ENCODE peak calls at places on chromosomes 7 and 10, in four cellular contexts. G is IMR-90; T is activated naive CD8-positive, alpha-beta T cell treated with anti-CD3 and anti-CD28 coated beads, Interleukin-2, amount 10 ng/mL, durations not matched to agents 7 days and 5 days; W is A549. N is an unnamed sample.

GRCh38 chr10:68156373-68157185 is 47.3 kb downstream of the MYPN start:
- ATAC-seq in G (peak), W (no peak), T (no peak), N (peak)

GRCh38 chr7:82317257-82317721 is 126.3 kb downstream of the CACNA2D1 start:
- ATAC-seq in T (no peak), G (no peak), W (no peak), N (no peak)

GRCh38 chr7:66958708-66959350 is 36.6 kb downstream of the SBDS start:
- ATAC-seq in T (no peak), G (no peak), W (no peak), N (no peak)

GRCh38 chr7:88396295-88396947 is 89.7 kb upstream of the STEAP4 start:
- ATAC-seq in T (no peak), G (no peak), W (no peak), N (no peak)

GRCh38 chr10:10007972-10008371 is 1009.7 kb upstream of the CELF2 start:
- ATAC-seq in G (peak), T (no peak), W (no peak), N (no peak)

GRCh38 chr10:123746927-123747326 is 80.8 kb downstream of the GPR26 start:
- ATAC-seq in W (no peak), T (no peak), G (no peak), N (no peak)

GRCh38 chr10:127151981-127152699 is 44.3 kb downstream of the INSYN2A start:
- ATAC-seq in G (no peak), T (no peak), W (peak), N (no peak)

GRCh38 chr7:21370283-21370982 is 57.5 kb upstream of the SP4 start:
- ATAC-seq in T (no peak), G (no peak), W (no peak), N (no peak)

GRCh38 chr7:1466524-1467271 is 7.4 kb upstream of the MICALL2 start:
- ATAC-seq in T (no peak), W (peak), G (peak), N (peak)